ENCODE peak calls at places on chromosomes 7 and 10, in ten cellular contexts. R is NCI-H774; Q is mammary epithelial cell; O is iris pigment epithelial cell; B is activated effector memory CD4-positive, alpha-beta T cell treated with Interleukin-2 at 50 U/mL for 16 hours; S is AML-193; V is aorta; F is activated gamma-delta T cell treated with Interleukin-2 at 50 U/mL for 16 hours; E is SK-N-MC; H is activated T-helper 1 cell treated with anti-CD3 and anti-CD28 coated beads, Interleukin-12 subunit alpha, Interleukin-12 subunit beta, Interleukin-2, Interleukin-4 antibody, amounts not matched to agents 30 ng/mL and 10 ng/mL and 1 ng/mL, durations not matched to agents 14 hours and 24 hours and 36 hours. P is an unnamed sample.

GRCh38 chr7:106166651-106167342 is 54.7 kb upstream of the SYPL1 start:
- DNase-seq in R (peak), Q (peak), O (peak), B (no peak), S (peak), V (no peak), F (peak), E (peak), H (no peak), P (peak)

GRCh38 chr7:37765872-37766525 is 82.4 kb upstream of the NME8 start:
- DNase-seq in R (no peak), Q (no peak), O (no peak), B (no peak), S (peak), V (peak), F (no peak), E (no peak), H (peak), P (no peak)

GRCh38 chr10:93435621-93436385 is 46.3 kb downstream of the MYOF start:
- DNase-seq in R (no peak), Q (no peak), O (peak), B (no peak), S (peak), V (no peak), F (no peak), E (no peak), H (no peak), P (peak)

GRCh38 chr10:55233505-55233904 is 432.5 kb upstream of the PCDH15 start:
- DNase-seq in R (no peak), Q (no peak), O (no peak), B (no peak), S (no peak), V (no peak), F (no peak), E (no peak), H (no peak), P (no peak)

GRCh38 chr7:117127585-117128168 is 174.4 kb downstream of the ST7 start:
- DNase-seq in R (peak), Q (peak), O (peak), B (no peak), S (peak), V (peak), F (peak), E (peak), H (no peak), P (peak)

GRCh38 chr7:87878208-87878735 is 2.0 kb downstream of the DBF4 start:
- DNase-seq in R (no peak), Q (peak), O (peak), B (no peak), S (no peak), V (no peak), F (no peak), E (no peak), H (no peak), P (no peak)

GRCh38 chr10:2456834-2457233 is 610.5 kb upstream of the PFKP start:
- DNase-seq in R (no peak), Q (no peak), O (no peak), B (no peak), S (no peak), V (no peak), F (no peak), E (no peak), H (no peak), P (no peak)

GRCh38 chr10:86711957-86712708 is 43.8 kb downstream of the LDB3 start:
- DNase-seq in R (no peak), Q (peak), O (no peak), B (no peak), S (no peak), V (peak), F (peak), E (no peak), H (no peak), P (peak)

GRCh38 chr7:106329408-106329807 is 44.6 kb upstream of the NAMPT start:
- DNase-seq in R (no peak), Q (peak), O (peak), B (no peak), S (no peak), V (no peak), F (no peak), E (no peak), H (no peak), P (no peak)

GRCh38 chr10:5447071-5447470 is 34.7 kb downstream of the NET1 start:
- DNase-seq in R (no peak), Q (peak), O (peak), B (no peak), S (no peak), V (no peak), F (no peak), E (no peak), H (no peak), P (peak)

GRCh38 chr7:22121702-22122474 is 176.2 kb upstream of the CDCA7L start:
- DNase-seq in R (no peak), Q (no peak), O (peak), B (no peak), S (no peak), V (peak), F (no peak), E (no peak), H (no peak), P (peak)

GRCh38 chr10:126921162-126921561 is 15.9 kb downstream of the DOCK1 start:
- DNase-seq in R (no peak), Q (no peak), O (no peak), B (no peak), S (no peak), V (no peak), F (no peak), E (no peak), H (no peak), P (no peak)

GRCh38 chr10:521844-522243 is 167.6 kb downstream of the DIP2C start:
- DNase-seq in R (no peak), Q (no peak), O (no peak), B (no peak), S (no peak), V (no peak), F (no peak), E (no peak), H (no peak), P (no peak)

GRCh38 chr7:18508441-18509427 is 13.2 kb downstream of the HDAC9 start:
- DNase-seq in R (no peak), Q (peak), O (peak), B (no peak), S (no peak), V (no peak), F (no peak), E (no peak), H (no peak), P (peak)